ENCODE peak calls at places on chromosomes 4 and X, in seven cellular contexts. Y is IMR-90, R is breast epithelium, X is gastrocnemius medialis, S is ovary, E is tibial nerve, Q is prostate gland. U is an unnamed sample.

GRCh38 chr4:93183589-93183988 is 645.0 kb upstream of the ATOH1 start:
- DNase-seq in X (no peak), S (no peak), Q (no peak), R (no peak), E (no peak), Y (no peak), U (no peak)

GRCh38 chr4:5160668-5161067 is 109.4 kb downstream of the STK32B start:
- DNase-seq in E (no peak), Q (no peak), X (no peak), Y (no peak), S (no peak), R (no peak), U (no peak)

GRCh38 chrX:132592880-132593279 is 104.0 kb upstream of the MBNL3 start:
- DNase-seq in Y (no peak), R (no peak), Q (no peak), X (no peak), S (no peak), E (peak), U (no peak)

GRCh38 chrX:130654409-130654970 is 248.5 kb downstream of the ENOX2 start:
- DNase-seq in Y (peak), S (no peak), E (no peak), Q (no peak), R (no peak), X (no peak), U (no peak)

GRCh38 chrX:107117993-107118321 is 665 bp downstream of the RBM41 start:
- DNase-seq in Q (no peak), E (no peak), R (no peak), X (no peak), Y (no peak), S (no peak), U (no peak)

GRCh38 chr4:24794916-24795665 is at the start of gene SOD3:
- DNase-seq in X (peak), Q (peak), S (peak), E (peak), R (no peak), Y (peak), U (peak)

GRCh38 chr4:11428701-11429571 is at the start of gene HS3ST1:
- DNase-seq in X (peak), Q (peak), Y (peak), R (peak), E (peak), S (peak), U (peak)

GRCh38 chr4:105992641-105993305 is 97.5 kb downstream of the NPNT start:
- DNase-seq in Y (no peak), Q (no peak), R (no peak), S (no peak), X (no peak), E (no peak), U (no peak)

GRCh38 chr4:159158083-159158617 is 55.3 kb downstream of the RAPGEF2 start:
- DNase-seq in S (no peak), Q (no peak), R (no peak), X (no peak), Y (no peak), E (no peak), U (no peak)

GRCh38 chr4:16237715-16238114 is 11.4 kb upstream of the TAPT1 start:
- DNase-seq in Q (no peak), Y (no peak), X (no peak), E (no peak), R (no peak), S (no peak), U (no peak)
- TF ChIP-seq CTCF in Q (no peak), Y (no peak), X (no peak), E (no peak), R (no peak), S (no peak), U (no peak)

DNA sequence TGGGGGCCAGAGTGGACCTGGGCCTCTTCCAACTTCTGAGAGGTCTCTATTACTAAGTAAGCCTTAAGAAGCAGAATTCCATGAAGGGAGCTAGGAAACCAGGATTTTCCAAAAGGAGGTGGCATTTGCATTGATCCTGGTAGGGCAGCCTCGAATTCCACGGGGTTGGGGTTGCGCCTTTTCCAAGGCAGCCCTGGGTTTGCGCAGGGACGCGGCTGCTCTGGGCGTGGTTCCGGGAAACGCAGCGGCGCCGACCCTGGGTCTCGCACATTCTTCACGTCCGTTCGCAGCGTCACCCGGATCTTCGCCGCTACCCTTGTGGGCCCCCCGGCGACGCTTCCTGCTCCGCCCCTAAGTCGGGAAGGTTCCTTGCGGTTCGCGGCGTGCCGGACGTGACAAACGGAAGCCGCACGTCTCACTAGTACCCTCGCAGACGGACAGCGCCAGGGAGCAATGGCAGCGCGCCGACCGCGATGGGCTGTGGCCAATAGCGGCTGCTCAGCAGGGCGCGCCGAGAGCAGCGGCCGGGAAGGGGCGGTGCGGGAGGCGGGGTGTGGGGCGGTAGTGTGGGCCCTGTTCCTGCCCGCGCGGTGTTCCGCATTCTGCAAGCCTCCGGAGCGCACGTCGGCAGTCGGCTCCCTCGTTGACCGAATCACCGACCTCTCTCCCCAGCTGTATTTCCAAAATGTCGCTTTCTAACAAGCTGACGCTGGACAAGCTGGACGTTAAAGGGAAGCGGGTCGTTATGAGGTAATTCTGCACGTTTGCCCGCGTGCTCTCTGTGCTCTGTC is at the start of gene PGK1:
- DNase-seq in X (peak), E (peak), S (peak), Q (peak), R (peak), Y (peak), U (peak)
- TF ChIP-seq POLR2A in X (peak), E (no peak), S (peak), Q (peak), R (peak), Y (peak), U (no peak)

GRCh38 chr4:152359208-152360044 is 176.5 kb downstream of the FBXW7 start:
- DNase-seq in R (no peak), E (no peak), X (no peak), Q (no peak), S (no peak), Y (no peak), U (no peak)

GRCh38 chr4:152352645-152353116 is 183.2 kb downstream of the FBXW7 start:
- DNase-seq in E (peak), Q (peak), R (no peak), Y (peak), X (peak), S (peak), U (peak)

GRCh38 chr4:152357206-152357605 is 178.7 kb downstream of the FBXW7 start:
- DNase-seq in E (no peak), S (peak), R (no peak), Q (no peak), Y (peak), X (no peak), U (no peak)

GRCh38 chr4:152360045-152360410 is 175.9 kb downstream of the FBXW7 start:
- DNase-seq in R (no peak), S (no peak), E (no peak), Y (peak), X (no peak), Q (no peak), U (no peak)

DNA sequence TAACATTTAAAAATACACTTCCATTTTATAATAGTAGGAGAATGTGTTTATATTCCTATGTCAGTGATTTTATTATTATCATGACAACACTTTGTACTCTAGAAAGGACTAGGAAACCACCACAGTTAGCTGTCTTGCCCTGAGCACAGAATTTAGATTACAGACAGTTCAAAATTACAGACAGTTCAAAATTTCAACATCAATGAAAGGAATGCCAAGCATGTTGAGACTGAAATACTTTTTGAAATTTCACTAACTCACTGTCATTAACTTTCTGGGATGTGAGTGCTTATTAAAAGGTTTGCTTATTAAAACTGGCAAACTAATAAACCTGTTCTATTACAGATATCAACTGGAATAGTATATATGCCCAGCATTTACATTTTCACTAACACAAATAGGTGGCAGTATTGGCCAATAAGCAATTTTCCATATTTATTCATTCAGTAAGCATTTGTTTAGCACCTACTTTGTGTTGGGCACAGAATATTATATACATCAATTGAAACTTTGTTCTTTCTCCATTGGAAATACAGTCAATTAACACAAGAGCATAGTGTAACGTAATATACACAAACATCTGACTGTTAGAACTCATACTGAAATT is 179.4 kb downstream of the FBXW7 start:
- DNase-seq in E (no peak), R (no peak), X (no peak), Q (no peak), S (no peak), Y (peak), U (no peak)
- TF ChIP-seq CTCF in E (no peak), R (no peak), X (no peak), Q (no peak), S (no peak), Y (peak), U (no peak)

DNA sequence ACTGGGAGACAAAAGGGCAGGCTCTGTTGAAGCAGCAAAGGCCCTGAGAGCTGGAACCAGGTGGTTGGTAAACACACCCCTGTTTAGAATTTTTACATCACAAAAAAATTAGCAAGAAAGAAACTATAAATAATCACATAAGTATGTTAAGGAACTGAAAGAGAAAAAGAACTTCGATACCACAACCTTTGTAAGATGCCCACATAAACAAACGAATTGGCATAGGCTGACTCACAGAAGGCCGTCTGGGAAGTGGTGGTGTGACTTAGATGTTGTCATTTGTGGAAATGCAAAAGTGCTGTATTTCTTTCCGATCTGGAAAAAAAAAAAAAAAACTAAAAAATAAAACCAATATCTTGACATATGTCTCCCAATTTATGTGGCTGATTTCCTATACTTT is 235.1 kb downstream of the USP46 start:
- DNase-seq in R (no peak), E (no peak), Y (no peak), Q (no peak), S (no peak), X (no peak), U (no peak)
- TF ChIP-seq POLR2A in R (no peak), E (no peak), Y (no peak), Q (no peak), S (no peak), X (no peak), U (no peak)

GRCh38 chr4:66974665-66975064 is 570.6 kb downstream of the CENPC start:
- DNase-seq in E (no peak), Q (no peak), S (no peak), X (no peak), Y (no peak), R (no peak), U (no peak)

DNA sequence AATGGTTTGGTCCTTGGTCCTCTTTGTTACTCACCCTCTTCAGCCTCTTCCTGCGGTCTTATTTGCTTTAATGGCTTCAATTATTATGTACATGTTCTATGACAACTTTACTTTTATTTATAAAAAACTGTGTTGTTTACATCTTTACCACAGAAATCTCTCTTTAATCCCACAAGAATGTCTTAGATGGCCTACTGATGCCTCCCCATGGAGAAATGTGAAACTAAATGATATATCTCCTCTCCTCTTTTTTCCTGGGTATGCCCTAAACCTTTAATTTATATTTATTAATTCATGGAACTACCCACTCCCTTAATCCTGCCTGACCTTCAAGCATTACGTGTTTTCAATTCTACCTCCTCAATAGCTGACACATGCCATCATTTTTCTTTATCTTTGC is 573.2 kb downstream of the CENPC start:
- DNase-seq in S (no peak), E (no peak), X (no peak), R (no peak), Q (no peak), Y (no peak), U (no peak)
- TF ChIP-seq CTCF in S (no peak), E (no peak), X (no peak), R (no peak), Q (no peak), Y (no peak), U (no peak)

DNA sequence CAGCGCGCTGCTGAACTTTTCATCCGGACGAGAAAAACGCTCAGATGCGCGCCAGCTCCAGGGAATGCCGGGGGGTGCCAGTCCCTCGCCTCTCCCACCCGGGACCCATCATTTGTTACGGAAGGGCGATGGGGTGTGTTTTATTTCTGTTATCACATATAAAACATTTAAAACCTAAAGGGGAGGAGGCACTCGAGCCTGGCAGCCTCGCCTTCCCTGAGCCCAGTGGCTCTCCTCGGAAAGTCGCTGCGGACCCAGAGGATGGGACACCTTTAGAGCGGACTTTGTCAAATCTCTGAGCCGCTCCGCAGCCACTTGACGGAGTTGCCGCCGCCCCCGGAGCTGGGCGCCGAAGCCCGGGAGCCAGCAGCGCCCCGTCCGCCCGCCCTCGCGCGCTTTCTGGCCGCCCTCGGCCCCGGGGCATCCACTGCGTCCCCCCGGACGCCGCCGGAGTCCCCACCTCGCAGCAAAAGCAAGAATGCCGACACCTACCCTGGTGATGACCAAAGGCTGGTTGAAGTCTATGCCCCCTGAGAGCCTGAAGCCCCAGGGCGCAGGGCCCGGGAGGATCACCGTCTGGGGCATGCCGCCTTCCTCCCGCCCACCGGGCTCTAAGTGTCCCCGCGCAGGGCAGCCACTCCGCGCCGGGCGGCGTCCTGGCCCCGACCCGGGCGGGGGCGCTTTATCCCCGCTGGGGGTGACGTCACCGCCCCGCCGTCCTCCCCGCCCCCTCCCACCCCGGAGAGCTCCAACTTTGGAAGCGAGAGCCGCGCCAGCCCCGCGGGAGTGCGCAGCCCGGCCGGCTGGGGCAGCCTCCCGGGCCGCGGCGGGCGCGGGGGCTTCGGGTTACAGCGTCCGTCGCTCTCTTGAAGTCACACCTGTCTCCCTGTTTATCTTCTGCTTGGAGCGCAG is at the start of gene PDLIM3:
- DNase-seq in R (peak), Y (peak), X (peak), E (no peak), S (peak), Q (peak), U (peak)
- TF ChIP-seq POLR2A in R (peak), Y (peak), X (peak), E (no peak), S (peak), Q (peak), U (no peak)

GRCh38 chr4:182555997-182556418 is 312.8 kb downstream of the TENM3 start:
- DNase-seq in E (no peak), Q (no peak), X (no peak), R (no peak), Y (peak), S (no peak), U (peak)

GRCh38 chr4:182562350-182562749 is 319.1 kb downstream of the TENM3 start:
- DNase-seq in R (no peak), E (no peak), Y (no peak), S (no peak), Q (no peak), X (no peak), U (no peak)

GRCh38 chr4:182556576-182556975 is 313.4 kb downstream of the TENM3 start:
- DNase-seq in Y (peak), Q (no peak), R (no peak), S (no peak), E (no peak), X (no peak), U (no peak)

GRCh38 chr4:182564966-182565365 is 321.8 kb downstream of the TENM3 start:
- DNase-seq in X (no peak), E (no peak), R (no peak), Q (no peak), Y (peak), S (no peak), U (no peak)

DNA sequence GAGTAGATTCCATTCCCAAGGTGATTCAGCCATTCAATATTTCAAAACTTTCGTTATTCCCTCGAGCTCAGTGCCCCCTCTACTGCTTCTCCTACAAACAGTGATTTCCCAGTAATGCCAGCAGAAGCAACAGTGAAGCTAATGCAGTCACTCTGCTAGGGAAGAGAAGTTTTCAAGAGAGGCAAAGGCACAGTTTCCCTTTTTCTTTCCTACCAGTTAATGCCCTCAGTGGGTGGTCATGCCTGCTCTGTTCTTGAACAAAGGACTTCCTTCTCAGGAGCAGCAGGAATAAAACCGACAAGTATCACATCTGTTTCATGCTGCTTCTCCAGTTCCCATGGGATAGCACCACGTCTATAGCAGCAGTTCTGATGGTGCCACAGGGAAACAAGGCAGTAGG is 317.2 kb downstream of the TENM3 start:
- DNase-seq in E (no peak), Q (no peak), X (no peak), R (no peak), Y (peak), S (no peak), U (no peak)
- TF ChIP-seq CTCF in E (no peak), Q (no peak), X (no peak), R (no peak), Y (peak), S (no peak), U (no peak)

GRCh38 chrX:21056636-21057035 is 317.6 kb upstream of the CNKSR2 start:
- DNase-seq in S (no peak), Q (no peak), Y (no peak), R (no peak), X (no peak), E (no peak), U (no peak)
- TF ChIP-seq POLR2A in S (no peak), Q (no peak), Y (no peak), R (no peak), X (no peak), E (no peak), U (no peak)

GRCh38 chrX:38806054-38806389 is 4.8 kb downstream of the MID1IP1 start:
- DNase-seq in Q (no peak), S (no peak), Y (no peak), R (no peak), E (no peak), X (peak), U (no peak)

GRCh38 chrX:38804481-38805293 is 3.4 kb downstream of the MID1IP1 start:
- DNase-seq in R (peak), Y (no peak), X (no peak), E (no peak), Q (no peak), S (peak), U (peak)

GRCh38 chrX:38806875-38807601 is 5.8 kb downstream of the MID1IP1 start:
- DNase-seq in Q (no peak), E (no peak), Y (no peak), X (no peak), S (no peak), R (no peak), U (no peak)

GRCh38 chrX:38805294-38806053 is 4.2 kb downstream of the MID1IP1 start:
- DNase-seq in R (peak), E (peak), X (peak), Q (peak), S (peak), Y (peak), U (peak)

DNA sequence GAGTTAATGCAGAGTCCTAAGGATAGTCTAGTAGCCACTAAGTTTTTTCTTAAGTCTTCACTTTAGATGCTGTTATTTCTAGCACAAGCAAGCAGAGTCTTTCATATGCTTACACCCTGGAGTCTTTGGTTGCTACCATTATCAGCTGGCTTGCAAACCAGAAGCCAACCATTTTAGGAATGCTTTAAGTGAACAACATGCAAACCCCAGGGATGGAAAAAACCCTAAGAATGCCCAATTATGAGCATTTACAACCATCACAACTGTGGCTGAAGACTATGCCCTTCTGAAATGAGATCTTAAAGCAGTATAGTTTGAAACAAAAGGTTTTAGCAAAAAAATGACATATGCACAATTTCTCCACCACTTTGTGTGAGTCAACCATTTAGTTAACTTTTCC is 6.6 kb downstream of the MID1IP1 start:
- DNase-seq in E (no peak), R (no peak), X (no peak), Y (no peak), Q (no peak), S (no peak), U (no peak)
- TF ChIP-seq CTCF in E (no peak), R (no peak), X (no peak), Y (no peak), Q (no peak), S (no peak), U (no peak)